ENCODE peak calls at places on chromosomes 7 and 10, in four cellular contexts. U, G, P and C are unnamed samples.

GRCh38 chr7:21543528-21544302 is 876 bp downstream of the DNAH11 start:
- DNase-seq in U (peak; percentile 17), G (no peak), P (no peak), C (no peak)

GRCh38 chr7:157522954-157523353 is 186.2 kb downstream of the DNAJB6 start:
- DNase-seq in U (no peak), G (no peak), P (no peak), C (no peak)

GRCh38 chr7:111485981-111486380 is 76.3 kb downstream of the IMMP2L start:
- DNase-seq in U (no peak), G (no peak), P (no peak), C (no peak)

GRCh38 chr10:87927091-87927490 is 63.7 kb downstream of the PTEN start:
- DNase-seq in U (no peak), G (no peak), P (no peak), C (no peak)

GRCh38 chr7:108109216-108109908 is 20.8 kb downstream of the LAMB4 start:
- DNase-seq in U (peak; percentile 55), G (no peak), P (peak; percentile 34), C (no peak)

GRCh38 chr7:103148131-103148993 is 537 bp downstream of the NAPEPLD start:
- DNase-seq in U (peak; percentile 34), G (no peak), P (no peak), C (no peak)

GRCh38 chr10:130775311-130775710 is 536.2 kb downstream of the TCERG1L start:
- DNase-seq in U (no peak), G (no peak), P (no peak), C (no peak)

GRCh38 chr7:135799881-135800280 is 51.3 kb upstream of the FAM180A start:
- DNase-seq in U (no peak), G (no peak), P (no peak), C (no peak)

GRCh38 chr10:61271127-61271780 is 181.9 kb downstream of the TMEM26 start:
- DNase-seq in U (no peak), G (no peak), P (peak; percentile 15), C (no peak)

GRCh38 chr7:101832681-101833375 is 15.4 kb downstream of the CUX1 start:
- DNase-seq in U (no peak), G (no peak), P (no peak), C (no peak)

GRCh38 chr7:113084499-113085172 is 2.0 kb downstream of the GPR85 start:
- DNase-seq in U (no peak), G (no peak), P (no peak), C (no peak)

GRCh38 chr10:31083765-31084184 is 52.1 kb upstream of the ZNF438 start:
- DNase-seq in U (peak; percentile 47), G (peak; percentile 31), P (peak; percentile 20), C (peak; percentile 58)

GRCh38 chr7:46220066-46220630 is 299.1 kb upstream of the IGFBP3 start:
- DNase-seq in U (no peak), G (no peak), P (no peak), C (no peak)

GRCh38 chr10:14474656-14475055 is 143.9 kb upstream of the FRMD4A start:
- DNase-seq in U (no peak), G (no peak), P (no peak), C (no peak)

GRCh38 chr7:54968018-54968417 is 50.8 kb upstream of the EGFR start:
- DNase-seq in U (no peak), G (no peak), P (no peak), C (no peak)

GRCh38 chr10:104688251-104688650 is 47.2 kb downstream of the SORCS3 start:
- DNase-seq in U (no peak), G (no peak), P (no peak), C (no peak)

GRCh38 chr7:152894295-152895170 is 135.0 kb downstream of the ACTR3B start:
- DNase-seq in U (peak; percentile 97), G (peak; percentile 93), P (peak; percentile 21), C (peak; percentile 60)

GRCh38 chr7:90728568-90728967 is 132.4 kb downstream of the CDK14 start:
- DNase-seq in U (no peak), G (no peak), P (no peak), C (no peak)

DNA sequence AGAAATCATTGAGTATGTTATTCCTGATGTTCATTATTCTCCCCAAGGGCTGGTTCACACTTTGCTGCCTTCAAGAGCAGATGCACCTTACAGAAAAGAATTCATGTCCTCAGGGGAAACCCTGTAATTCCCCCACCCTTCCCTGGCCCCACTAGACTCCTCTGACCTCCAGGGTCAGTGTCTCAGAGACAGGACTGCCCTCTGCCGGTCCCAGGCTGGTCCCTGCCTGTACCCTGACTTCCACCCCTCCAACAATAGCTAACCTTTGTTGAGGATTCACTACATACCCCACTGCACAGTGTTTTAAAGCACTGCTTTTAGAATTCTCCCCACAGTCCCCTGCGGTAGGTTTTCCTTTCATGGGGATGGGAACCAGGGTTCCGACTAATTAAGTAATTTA is 4.4 kb upstream of the SEPHS1 start:
- DNase-seq in U (no peak), G (peak; percentile 30), P (peak; percentile 26), C (peak; percentile 62)
- TF ChIP-seq FOXJ3 in U (no peak), G (no peak), P (no peak), C (no peak)

GRCh38 chr10:24157567-24157966 is 51.4 kb upstream of the KIAA1217 start:
- DNase-seq in U (no peak), G (no peak), P (no peak), C (no peak)
- TF ChIP-seq FOXJ3 in U (no peak), G (no peak), P (no peak), C (no peak)

DNA sequence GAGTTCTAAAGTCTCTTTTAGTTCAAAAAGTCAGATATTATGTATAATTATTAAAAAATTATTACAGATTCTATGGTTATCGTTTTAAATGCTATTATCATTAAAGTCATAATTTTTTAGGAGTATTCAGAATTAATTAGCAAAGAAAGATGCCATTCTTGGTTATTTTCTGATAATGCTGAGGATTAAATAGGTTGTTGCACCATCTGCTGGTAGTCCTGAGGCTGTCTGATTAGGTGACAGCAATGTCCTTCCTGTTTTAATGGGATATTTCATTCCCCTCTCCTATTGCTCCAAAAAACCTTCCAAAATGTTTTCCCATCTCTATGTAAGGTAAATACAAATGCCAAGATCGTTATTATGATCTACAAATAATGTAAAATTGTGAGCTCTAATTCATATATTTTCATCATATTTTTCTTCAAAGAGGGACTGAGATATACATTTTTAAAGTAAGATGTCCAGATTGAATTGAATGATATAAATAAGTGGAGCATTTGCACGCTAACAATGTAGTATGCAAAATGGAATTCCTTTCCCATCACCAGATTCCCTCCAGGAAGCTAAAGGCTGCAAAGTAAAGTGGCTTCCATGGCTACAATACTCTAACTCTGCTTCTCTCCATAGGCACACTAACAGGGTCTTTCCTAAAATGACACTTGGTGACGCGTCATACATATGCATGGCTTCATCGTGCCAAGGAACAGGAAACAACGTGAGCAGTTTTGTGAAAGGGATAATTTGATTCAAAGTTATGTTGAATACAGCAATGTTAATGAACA is 58.8 kb upstream of the AKR1E2 start:
- DNase-seq in U (peak; percentile 31), G (no peak), P (peak; percentile 3), C (no peak)
- TF ChIP-seq FOXJ3 in U (no peak), G (no peak), P (no peak), C (no peak)

DNA sequence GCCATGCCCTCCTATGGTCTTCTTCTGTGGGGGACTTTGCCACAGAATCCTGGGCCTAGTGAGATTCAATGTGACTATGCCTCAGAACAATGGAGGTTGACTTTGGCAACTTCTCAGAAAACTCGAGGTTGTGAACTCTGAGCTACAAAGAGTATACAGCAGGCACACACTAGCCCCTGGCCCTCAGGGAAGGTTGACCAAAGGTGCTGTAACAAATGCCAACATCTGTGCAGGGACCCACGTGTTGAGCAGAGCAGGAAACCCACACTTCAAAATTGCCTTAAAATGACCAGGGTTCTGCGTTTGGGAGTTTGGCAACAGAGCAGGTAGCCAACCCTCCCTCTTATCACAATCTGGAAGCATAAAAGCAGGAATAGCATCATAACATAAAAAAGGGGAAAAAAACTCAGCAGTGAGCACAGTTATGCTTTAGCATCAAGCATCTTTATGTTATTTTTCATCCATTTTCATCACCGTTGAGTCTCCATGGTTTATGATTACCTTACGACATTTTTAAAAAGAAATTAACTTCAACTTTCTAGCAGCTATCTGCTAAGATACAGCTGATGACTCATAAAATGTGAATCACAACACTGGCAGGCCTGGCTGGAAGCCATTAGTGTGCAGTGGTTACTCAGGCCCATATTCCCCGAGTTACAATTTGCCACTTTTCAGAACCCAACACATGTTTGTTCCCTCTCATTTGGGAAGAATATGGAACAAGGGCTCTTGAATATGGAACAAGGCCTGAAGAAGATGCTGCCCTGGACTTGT is 11.1 kb downstream of the PRLHR start:
- DNase-seq in U (no peak), G (no peak), P (no peak), C (no peak)
- TF ChIP-seq FOXJ3 in U (no peak), G (no peak), P (no peak), C (no peak)

DNA sequence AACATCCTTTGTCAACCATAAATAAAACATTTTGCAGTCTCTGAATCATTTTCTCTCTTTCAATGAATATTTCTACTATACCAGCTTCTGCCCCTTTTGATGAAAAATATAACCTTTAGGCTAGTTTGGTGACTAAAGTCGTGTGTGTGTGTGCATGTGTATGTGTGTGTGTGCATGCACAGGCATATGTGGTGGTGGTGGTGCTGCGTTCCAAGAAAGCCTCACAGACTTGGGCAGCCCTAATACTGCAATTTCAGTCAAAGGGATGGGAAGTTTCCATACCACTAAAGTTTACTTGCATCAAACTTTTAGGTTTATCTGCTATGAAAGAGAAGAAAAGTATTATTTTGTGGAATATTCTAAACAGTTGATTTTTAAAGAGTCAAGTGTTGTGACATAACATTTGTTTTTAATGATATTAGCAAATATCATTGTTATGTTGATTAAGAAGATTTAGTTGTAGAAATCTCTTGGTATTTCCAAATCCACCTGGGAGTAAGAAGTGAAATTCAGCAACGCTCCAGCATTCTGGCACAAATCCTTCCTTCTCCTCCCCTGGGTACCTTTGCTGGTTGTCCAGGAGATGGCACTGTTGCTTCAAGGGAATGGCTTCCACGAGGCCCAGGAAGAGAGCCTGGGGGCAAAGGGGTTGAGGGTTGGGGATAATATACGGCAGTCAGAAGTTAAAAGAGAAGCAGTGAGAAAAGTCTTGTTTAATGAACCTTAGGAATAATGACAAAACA is 41.5 kb downstream of the ASB4 start:
- DNase-seq in U (peak; percentile 77), G (peak; percentile 78), P (peak; percentile 58), C (peak; percentile 62)
- TF ChIP-seq FOXJ3 in U (no peak), G (no peak), P (no peak), C (no peak)

DNA sequence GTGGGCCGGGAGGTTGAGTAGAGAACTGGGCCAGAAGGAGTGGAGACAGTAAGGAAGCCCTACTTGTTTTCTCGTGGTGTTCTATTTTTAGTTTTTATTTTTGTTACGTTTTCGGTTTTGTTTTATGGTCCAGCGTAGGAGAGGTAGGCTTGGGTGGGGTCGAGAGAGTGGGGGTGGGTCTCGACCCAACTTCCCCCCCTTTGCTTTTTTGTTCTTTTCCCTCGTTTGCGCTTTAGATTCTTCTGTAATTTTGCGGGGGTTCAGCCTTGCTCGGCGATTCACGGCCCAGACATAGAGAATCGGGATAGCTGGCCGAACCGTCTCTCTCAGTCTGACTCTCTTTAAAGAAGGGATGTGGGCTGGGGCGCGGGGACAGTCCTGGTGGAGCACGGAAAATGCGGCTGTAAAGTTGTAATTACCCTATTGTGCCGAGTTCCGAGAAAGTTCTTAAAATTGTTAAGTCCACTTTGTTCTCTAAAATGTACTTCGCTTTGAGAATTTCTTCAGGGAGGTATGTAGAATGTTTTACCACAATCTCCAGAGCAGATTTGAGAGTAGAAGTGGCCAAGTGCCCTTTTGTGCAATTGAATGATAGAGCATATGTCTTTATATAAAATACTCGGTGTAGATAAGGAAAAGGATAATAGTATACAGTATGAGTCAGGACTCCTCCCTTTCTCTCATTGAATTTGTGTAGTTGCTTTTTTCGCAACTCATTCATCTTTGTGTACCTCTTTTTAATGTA is 816 bp downstream of the DMTF1 start:
- DNase-seq in U (no peak), G (no peak), P (peak; percentile 2), C (peak; percentile 16)
- TF ChIP-seq FOXJ3 in U (no peak), G (no peak), P (no peak), C (no peak)